ENCODE peak calls at places on chromosomes 13 and 19, in nine cellular contexts. A, X, B, O, D, K, C, T and Z are unnamed samples. For H3K4me1 and H3K9me3, the result is how much of the 10 kb centered on the place peaks cover.

GRCh38 chr13:99969934-99970760 is 1.4 kb downstream of the ZIC5 start:
- DNase-seq in O (peak), A (no peak), D (no peak), B (peak), C (peak), K (no peak), T (peak), X (no peak), Z (no peak)

GRCh38 chr13:108281941-108282340 is 12.4 kb downstream of the TNFSF13B start:
- DNase-seq in C (no peak), B (no peak), K (no peak), X (no peak), T (no peak), O (no peak), A (no peak), D (no peak), Z (no peak)

GRCh38 chr13:97430296-97430695 is 3.7 kb upstream of the RAP2A start:
- DNase-seq in C (no peak), T (no peak), X (no peak), O (no peak), D (no peak), B (no peak), A (no peak), K (no peak), Z (no peak)

GRCh38 chr19:6070179-6071102 is 39.9 kb downstream of the RFX2 start:
- DNase-seq in D (no peak), T (no peak), C (no peak), O (no peak), X (no peak), K (no peak), B (peak), A (no peak), Z (no peak)

GRCh38 chr13:22596157-22596863 is 584.5 kb upstream of the SGCG start:
- DNase-seq in B (no peak), C (no peak), A (peak), D (no peak), O (no peak), X (no peak), T (no peak), K (no peak), Z (no peak)

GRCh38 chr19:3576696-3577443 is 4.1 kb downstream of the HMG20B start:
- DNase-seq in C (peak), X (peak), O (peak), T (no peak), B (no peak), K (peak), D (peak), A (peak), Z (no peak)

GRCh38 chr13:92994056-92994455 is 232.6 kb upstream of the GPC6 start:
- DNase-seq in C (no peak), T (no peak), O (peak), K (no peak), A (no peak), D (no peak), B (no peak), X (no peak), Z (no peak)

GRCh38 chr19:2089001-2089711 is 7.0 kb downstream of the MOB3A start:
- DNase-seq in X (no peak), B (peak), O (peak), C (no peak), K (no peak), T (no peak), D (no peak), A (peak), Z (no peak)

GRCh38 chr13:75935805-75936204 is 299.7 kb downstream of the LMO7 start:
- DNase-seq in K (no peak), O (no peak), X (no peak), D (no peak), A (no peak), B (no peak), T (no peak), C (no peak), Z (peak)

GRCh38 chr19:23999821-24000610 is 85.3 kb downstream of the ZNF726 start:
- DNase-seq in K (no peak), X (no peak), O (no peak), B (no peak), T (peak), A (no peak), C (no peak), D (no peak), Z (no peak)

GRCh38 chr13:99657848-99658265 is 156.6 kb downstream of the TM9SF2 start:
- DNase-seq in T (no peak), K (peak), X (peak), D (peak), B (no peak), O (peak), A (peak), C (peak), Z (no peak)

GRCh38 chr13:63025741-63026140 is 1610.1 kb upstream of the PCDH20 start:
- DNase-seq in X (no peak), O (no peak), D (no peak), A (no peak), T (no peak), B (no peak), C (no peak), K (no peak), Z (no peak)

GRCh38 chr13:32426981-32427851 is 714 bp downstream of the N4BP2L1 start:
- DNase-seq in D (peak), B (no peak), K (peak), T (no peak), O (peak), A (peak), X (peak), C (peak), Z (no peak)
- H3K4me1 ChIP-seq in D (under half), B (under half), K (under half), T (under half), O (under half), A (under half), X (under half), C (under half), Z (under half)

DNA sequence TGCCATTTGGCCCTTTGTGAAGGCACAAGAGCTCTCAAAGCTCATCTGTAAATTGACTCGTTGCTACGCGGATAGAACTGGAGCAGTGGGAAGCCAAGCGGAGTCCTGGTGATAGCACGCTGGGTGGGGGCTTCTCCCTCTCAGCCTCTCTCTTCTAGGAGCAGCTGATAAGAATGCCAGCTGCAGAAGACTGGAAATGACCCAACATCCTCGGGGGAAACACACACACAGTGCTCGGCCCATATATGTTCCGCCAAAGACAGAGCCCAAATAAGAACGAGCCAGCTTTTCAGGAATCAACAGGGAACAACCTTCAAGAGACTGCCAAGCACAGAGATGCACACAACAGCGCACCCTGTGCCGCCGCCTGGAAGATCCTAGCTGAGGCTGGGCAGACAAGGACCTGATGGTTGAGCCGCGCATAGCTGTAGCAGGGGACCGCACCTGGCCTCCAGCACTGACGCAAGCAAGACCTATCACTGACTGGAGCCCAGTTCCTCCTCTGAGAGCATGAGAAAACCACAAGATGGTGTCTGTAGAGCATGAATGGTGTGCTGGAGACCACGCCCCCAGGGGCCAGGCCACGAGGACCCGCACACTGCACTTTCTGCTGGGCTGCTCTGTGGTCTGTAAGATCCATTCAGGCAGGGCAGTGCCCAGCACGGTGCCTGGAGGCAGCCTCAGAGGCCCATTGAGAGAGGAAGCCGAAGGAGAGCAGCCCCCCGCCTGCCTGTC is 16.0 kb upstream of the SLC35E1 start:
- DNase-seq in K (no peak), O (peak), D (no peak), B (no peak), T (no peak), X (peak), C (no peak), A (no peak), Z (no peak)
- H3K4me3 ChIP-seq in K (no peak), O (no peak), D (peak), B (no peak), T (no peak), X (no peak), C (no peak), A (no peak), Z (no peak)

DNA sequence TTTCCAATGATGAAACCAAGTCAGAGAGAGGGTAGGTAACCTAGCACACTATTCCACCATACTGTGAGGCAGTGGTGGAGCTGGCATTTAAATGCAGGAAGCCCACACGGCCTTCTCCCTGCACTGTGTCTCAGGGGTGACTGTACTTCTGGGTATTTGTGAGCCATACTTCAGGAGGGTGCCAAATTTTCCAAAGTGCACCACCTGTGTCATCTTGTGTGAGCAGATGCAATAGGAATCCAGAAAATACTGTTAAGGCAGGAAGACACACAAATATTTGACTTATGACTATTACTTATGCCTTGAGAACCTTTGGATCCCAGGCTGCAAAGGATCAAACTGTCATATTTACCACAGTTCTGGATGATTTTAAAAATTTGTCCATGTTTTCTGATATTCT is 17.3 kb downstream of the ZNF229 start:
- DNase-seq in D (no peak), O (peak), B (no peak), A (no peak), T (no peak), K (no peak), X (no peak), C (no peak), Z (no peak)
- H3K9me3 ChIP-seq in D (half or more), O (under half), B (under half), A (under half), T (half or more), K (half or more), X (half or more), C (under half), Z (under half)

DNA sequence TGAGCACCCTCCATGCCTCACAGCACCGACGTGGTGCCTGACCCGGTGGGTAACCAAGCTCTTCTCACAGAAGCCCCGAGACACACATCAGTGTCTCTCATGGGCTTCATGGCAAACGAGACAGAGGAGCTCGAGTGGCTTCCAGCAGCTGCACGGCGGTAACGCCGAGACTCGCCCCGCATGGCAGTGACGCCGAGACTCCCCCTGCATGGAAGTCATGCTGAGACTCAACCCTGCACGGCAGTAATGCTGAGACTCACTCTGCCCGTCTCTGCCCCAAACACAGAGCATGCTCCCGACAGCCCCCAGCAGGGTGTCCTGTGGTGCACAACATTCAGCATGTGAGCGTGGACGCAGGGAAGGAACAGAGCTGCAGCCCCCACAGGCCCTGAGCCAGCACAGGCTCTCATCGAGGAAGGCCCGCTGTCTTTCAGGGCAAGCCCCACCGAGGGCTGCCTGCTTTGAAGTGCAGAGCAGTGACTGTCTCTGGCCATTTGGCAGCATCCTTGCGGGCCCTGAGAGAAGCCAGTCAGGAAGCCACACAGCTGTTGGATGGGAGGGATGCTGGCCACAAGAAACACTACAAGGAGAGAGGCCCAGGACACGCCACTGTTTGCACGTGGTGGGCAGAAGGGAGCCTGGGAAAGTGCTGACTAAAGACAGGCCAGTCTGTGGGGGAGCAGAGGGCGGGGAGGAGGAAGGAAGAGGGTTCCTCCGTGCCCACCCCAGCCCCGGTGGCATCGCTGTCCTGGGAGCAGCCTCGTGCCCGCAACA is 9.5 kb downstream of the GAS6 start:
- DNase-seq in A (peak), D (no peak), C (no peak), X (peak), B (peak), K (no peak), O (peak), T (no peak), Z (no peak)
- H3K4me1 ChIP-seq in A (under half), D (half or more), C (under half), X (half or more), B (under half), K (half or more), O (under half), T (under half), Z (under half)